ENCODE peak calls at places on chromosomes 4 and X, in ten cellular contexts. G, V, O, M, B, I, Y, N, S and Z are unnamed samples.

GRCh38 chr4:113566015-113566795 is 195.3 kb downstream of the CAMK2D start:
- DNase-seq in V (no peak), B (no peak), N (no peak), G (no peak), M (no peak), O (no peak), I (no peak), Y (no peak), S (no peak), Z (no peak)

GRCh38 chr4:109803924-109804571 is 2.2 kb upstream of the CFI start:
- DNase-seq in B (peak), N (peak), Y (peak), S (peak), V (peak), I (no peak), O (peak), M (peak), G (no peak), Z (no peak)

GRCh38 chrX:20432746-20433374 is 166.2 kb upstream of the RPS6KA3 start:
- DNase-seq in G (no peak), O (no peak), B (no peak), V (no peak), M (no peak), S (no peak), I (no peak), Y (no peak), N (peak), Z (no peak)

GRCh38 chrX:18548996-18549395 is 122.9 kb downstream of the RS1 start:
- DNase-seq in I (no peak), B (no peak), V (no peak), G (no peak), N (no peak), M (peak), Y (peak), S (no peak), O (no peak), Z (no peak)

GRCh38 chr4:21949073-21949457 is 493 bp upstream of the KCNIP4 start:
- DNase-seq in O (no peak), G (peak), V (peak), B (no peak), S (peak), M (peak), N (no peak), Y (no peak), I (no peak), Z (peak)

GRCh38 chrX:132737743-132738142 is 220.7 kb downstream of the HS6ST2 start:
- DNase-seq in O (no peak), N (no peak), I (no peak), M (no peak), V (no peak), G (no peak), S (no peak), Y (peak), B (no peak), Z (no peak)

GRCh38 chrX:140503714-140504351 is 1.0 kb downstream of the SOX3 start:
- DNase-seq in G (no peak), V (peak), I (no peak), N (no peak), S (no peak), B (peak), Y (no peak), M (peak), O (no peak), Z (no peak)

GRCh38 chrX:145549476-145549875 is 268.2 kb upstream of the SLITRK2 start:
- DNase-seq in I (no peak), S (no peak), N (no peak), V (no peak), O (no peak), M (no peak), Y (no peak), G (no peak), B (no peak), Z (no peak)

GRCh38 chrX:109863811-109864210 is 130.8 kb upstream of the ACSL4 start:
- DNase-seq in O (no peak), S (no peak), Y (no peak), V (no peak), G (no peak), I (no peak), B (no peak), M (no peak), N (no peak), Z (no peak)

GRCh38 chr4:2858451-2859217 is 15.0 kb downstream of the ADD1 start:
- DNase-seq in O (no peak), G (no peak), N (no peak), V (peak), Y (no peak), B (peak), I (no peak), M (peak), S (peak), Z (no peak)

GRCh38 chrX:16239211-16239610 is 71.9 kb downstream of the MAGEB17 start:
- DNase-seq in I (peak), B (peak), S (no peak), O (no peak), V (peak), Y (peak), G (no peak), N (peak), M (peak), Z (no peak)

GRCh38 chr4:148454835-148455234 is 12.6 kb upstream of the NR3C2 start:
- DNase-seq in M (peak), N (no peak), S (no peak), Y (peak), B (peak), G (no peak), I (no peak), O (no peak), V (no peak), Z (no peak)

DNA sequence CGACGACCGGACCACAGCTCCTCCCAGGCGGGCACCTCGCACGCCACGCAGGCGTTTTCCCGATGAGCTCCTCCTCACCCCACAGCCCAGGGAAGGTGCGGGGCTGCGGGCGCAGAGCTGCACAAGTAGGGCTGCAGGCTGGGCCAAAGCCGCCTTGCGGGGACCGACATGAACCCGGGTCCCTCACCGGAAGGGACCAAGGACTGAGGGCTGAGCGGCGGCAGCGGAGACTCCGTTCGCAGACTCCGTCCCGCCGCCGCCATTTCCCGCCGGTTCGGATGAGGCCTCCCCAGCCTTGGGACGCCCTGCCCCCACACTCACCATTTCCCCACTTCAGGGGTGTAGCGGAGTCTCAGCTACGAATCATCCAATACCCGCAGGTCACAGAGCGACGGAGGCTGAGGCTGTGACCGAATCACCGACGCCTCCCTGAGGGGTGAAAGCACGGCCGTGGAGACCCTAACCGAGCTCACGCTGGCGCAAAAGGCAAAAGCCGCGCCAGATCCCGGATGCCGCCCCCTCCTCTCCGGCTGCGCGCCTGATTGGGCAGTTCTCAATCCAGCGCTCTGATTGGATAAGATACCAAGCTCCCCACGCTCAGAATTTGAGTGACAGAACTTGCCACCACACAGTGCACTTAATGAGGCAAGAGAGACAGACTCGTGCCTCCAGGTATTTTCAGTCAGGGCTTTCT is at the start of gene ZNF732:
- DNase-seq in N (no peak), B (peak), O (no peak), S (no peak), I (peak), M (peak), V (peak), Y (no peak), G (peak), Z (no peak)
- H3K4me3 ChIP-seq in N (no peak), B (peak), O (no peak), S (no peak), I (peak), M (peak), V (peak), Y (no peak), G (peak), Z (peak)

GRCh38 chr4:94546949-94547348 is 95.2 kb downstream of the PDLIM5 start:
- DNase-seq in V (no peak), Y (no peak), N (no peak), M (no peak), G (no peak), S (no peak), I (no peak), O (no peak), B (no peak), Z (no peak)

GRCh38 chr4:94548571-94548970 is 96.8 kb downstream of the PDLIM5 start:
- DNase-seq in Y (peak), V (peak), G (no peak), B (peak), S (no peak), I (no peak), M (peak), N (peak), O (no peak), Z (no peak)

GRCh38 chr4:94550352-94550751 is 98.6 kb downstream of the PDLIM5 start:
- DNase-seq in N (no peak), B (no peak), I (no peak), G (no peak), Y (no peak), M (peak), V (no peak), S (no peak), O (no peak), Z (no peak)

GRCh38 chr4:94551616-94552564 is 100.1 kb downstream of the PDLIM5 start:
- DNase-seq in N (no peak), S (no peak), B (peak), I (no peak), G (no peak), V (peak), M (peak), Y (no peak), O (no peak), Z (no peak)

GRCh38 chr4:94550851-94551250 is 99.1 kb downstream of the PDLIM5 start:
- DNase-seq in G (no peak), V (no peak), S (no peak), Y (no peak), N (no peak), I (no peak), M (no peak), B (no peak), O (no peak), Z (no peak)
- H3K27ac ChIP-seq in G (no peak), V (peak), S (no peak), Y (no peak), N (no peak), I (no peak), M (no peak), B (no peak), O (no peak), Z (no peak)

GRCh38 chr4:8269535-8270417 is at the start of gene HTRA3:
- DNase-seq in Y (peak), O (no peak), G (no peak), N (no peak), V (peak), M (peak), S (peak), B (peak), I (peak), Z (no peak)

GRCh38 chr4:8272472-8273428 is 3.2 kb downstream of the HTRA3 start:
- DNase-seq in S (no peak), G (no peak), M (no peak), I (no peak), O (no peak), Y (no peak), B (peak), V (peak), N (no peak), Z (no peak)

GRCh38 chr4:8270418-8270771 is 841 bp downstream of the HTRA3 start:
- DNase-seq in O (no peak), B (no peak), V (no peak), G (no peak), I (no peak), N (no peak), M (no peak), Y (no peak), S (no peak), Z (no peak)

GRCh38 chr4:8271821-8272220 is 2.3 kb downstream of the HTRA3 start:
- DNase-seq in S (no peak), Y (no peak), I (no peak), O (no peak), B (no peak), G (no peak), V (no peak), N (no peak), M (no peak), Z (no peak)

GRCh38 chr4:8270912-8271815 is 1.6 kb downstream of the HTRA3 start:
- DNase-seq in G (no peak), S (no peak), V (peak), I (no peak), M (no peak), O (peak), Y (no peak), N (no peak), B (no peak), Z (no peak)
- H3K4me3 ChIP-seq in G (no peak), S (peak), V (no peak), I (peak), M (no peak), O (no peak), Y (no peak), N (no peak), B (no peak), Z (peak)

DNA sequence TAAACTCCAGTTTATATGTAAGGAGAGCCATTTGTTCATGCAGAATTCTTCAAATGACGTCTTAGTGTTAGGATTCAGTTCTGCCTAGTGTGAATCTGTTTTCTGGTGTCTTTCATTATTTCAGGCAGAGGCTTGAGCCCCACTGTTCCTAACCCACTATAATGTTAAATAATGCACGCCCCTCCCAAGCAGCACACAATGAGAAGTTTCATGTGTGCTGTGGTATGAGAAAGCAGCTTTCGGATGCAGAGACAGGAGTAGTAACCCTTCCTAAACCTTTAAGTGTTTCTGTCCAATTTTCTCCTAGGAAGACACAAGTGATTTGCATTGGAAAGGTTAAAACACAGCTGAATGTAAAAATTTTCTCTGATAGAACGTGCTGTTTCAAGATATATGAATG is 54.5 kb downstream of the TRIM2 start:
- DNase-seq in I (no peak), O (no peak), S (no peak), B (no peak), M (no peak), Y (no peak), V (no peak), G (no peak), N (no peak), Z (no peak)
- H3K27ac ChIP-seq in I (no peak), O (no peak), S (no peak), B (no peak), M (no peak), Y (no peak), V (no peak), G (peak), N (no peak), Z (no peak)

GRCh38 chr4:154590329-154591006 is at the start of gene FGA:
- DNase-seq in O (no peak), B (no peak), Y (no peak), N (peak), M (no peak), S (peak), I (no peak), V (no peak), G (no peak), Z (no peak)
- H3K4me3 ChIP-seq in O (no peak), B (no peak), Y (no peak), N (peak), M (no peak), S (no peak), I (no peak), V (no peak), G (no peak), Z (no peak)

GRCh38 chr4:23932186-23932585 is 42.3 kb upstream of the PPARGC1A start:
- DNase-seq in O (no peak), M (no peak), V (no peak), Y (no peak), B (no peak), S (no peak), I (no peak), G (no peak), N (no peak), Z (no peak)

GRCh38 chr4:23932935-23933334 is 43.1 kb upstream of the PPARGC1A start:
- DNase-seq in G (no peak), M (peak), V (peak), I (no peak), B (peak), S (no peak), N (no peak), Y (no peak), O (no peak), Z (no peak)

GRCh38 chr4:23934915-23935314 is 45.1 kb upstream of the PPARGC1A start:
- DNase-seq in M (peak), Y (no peak), G (no peak), N (no peak), V (peak), O (no peak), I (peak), S (peak), B (peak), Z (no peak)

GRCh38 chr4:23931489-23931830 is 41.6 kb upstream of the PPARGC1A start:
- DNase-seq in N (no peak), S (no peak), B (no peak), I (no peak), V (no peak), G (no peak), O (no peak), M (no peak), Y (no peak), Z (no peak)

DNA sequence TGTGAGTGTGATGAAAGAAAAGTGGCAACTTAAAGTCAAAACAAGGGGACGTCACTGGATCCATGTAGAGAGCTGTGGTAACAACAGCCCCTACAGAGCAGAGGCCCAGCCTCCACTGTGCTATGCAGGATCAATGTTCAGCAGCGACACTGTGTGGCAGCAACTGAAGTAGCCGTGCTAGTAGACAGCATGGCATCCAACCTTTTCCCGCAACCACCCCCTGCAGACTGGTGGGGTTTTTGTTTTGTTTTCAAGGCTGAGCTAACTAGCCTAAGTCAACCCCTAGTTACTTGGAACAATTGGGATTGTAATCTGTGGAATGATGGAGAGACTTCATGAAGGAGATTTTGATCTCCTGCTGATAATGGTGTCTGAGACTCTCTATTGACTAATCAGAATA is 44.4 kb upstream of the PPARGC1A start:
- DNase-seq in V (no peak), B (no peak), Y (no peak), I (no peak), G (no peak), S (no peak), O (peak), N (peak), M (no peak), Z (no peak)
- H3K27ac ChIP-seq in V (no peak), B (no peak), Y (no peak), I (no peak), G (no peak), S (no peak), O (no peak), N (no peak), M (no peak), Z (no peak)

DNA sequence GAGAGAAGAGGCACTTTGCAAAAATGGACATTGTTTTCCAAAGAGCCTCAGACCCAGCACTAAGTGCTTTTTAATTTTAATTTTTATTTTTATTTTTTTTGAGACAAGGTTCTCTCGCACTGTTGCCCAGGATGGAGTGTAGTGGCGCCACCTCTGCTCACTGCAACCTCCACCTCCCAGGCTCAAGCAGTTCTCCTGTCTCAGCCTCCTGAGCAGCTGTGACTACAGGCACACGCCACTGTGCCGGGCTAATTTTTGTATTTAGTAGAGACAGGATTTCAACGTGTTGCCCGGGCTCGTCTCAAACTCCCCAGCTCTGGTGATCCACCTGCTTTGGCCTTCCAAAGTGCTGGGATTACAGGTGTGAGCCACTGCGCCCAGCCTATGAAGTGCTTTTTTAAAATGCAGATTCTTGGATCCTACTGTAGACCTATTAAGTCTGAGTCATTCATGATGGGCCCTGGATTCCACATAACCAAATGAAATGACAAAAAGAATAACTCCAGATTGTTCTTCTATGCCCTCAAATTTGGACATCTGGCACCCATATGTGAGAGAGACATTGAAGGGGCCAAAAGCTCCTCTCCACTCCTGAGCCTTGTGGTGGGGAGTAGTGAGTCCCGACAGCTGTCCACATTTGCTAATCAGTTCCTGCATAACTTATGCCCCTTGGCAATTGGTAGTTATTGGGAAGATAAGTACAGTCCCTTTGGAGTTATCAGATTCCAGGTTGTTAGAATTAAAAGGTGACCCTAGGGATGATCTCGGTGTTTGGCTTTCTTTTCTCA is 3.6 kb downstream of the NOCT start:
- DNase-seq in I (peak), M (peak), O (peak), G (no peak), B (peak), S (no peak), V (no peak), Y (no peak), N (no peak), Z (no peak)
- H3K4me3 ChIP-seq in I (no peak), M (no peak), O (no peak), G (no peak), B (no peak), S (no peak), V (no peak), Y (peak), N (no peak), Z (no peak)

GRCh38 chrX:153969904-153970397 is 1.7 kb downstream of the HCFC1 start:
- DNase-seq in I (no peak), Y (peak), S (no peak), N (no peak), M (peak), G (peak), V (no peak), B (peak), O (no peak), Z (no peak)
- H3K27ac ChIP-seq in I (no peak), Y (no peak), S (peak), N (peak), M (peak), G (peak), V (peak), B (peak), O (peak), Z (peak)